ENCODE peak calls at places on chromosomes 3 and 15, in six cellular contexts. T is CD8-positive, alpha-beta T cell; W is fibroblast of villous mesenchyme; G is A549; L is epithelial cell of esophagus; F is body of pancreas. Y is an unnamed sample.

GRCh38 chr15:60374628-60375081 is 23.1 kb downstream of the ANXA2 start:
- DNase-seq in T (no peak), W (peak), G (peak), L (peak), F (peak), Y (peak)

GRCh38 chr3:100650651-100651611 is 41.5 kb downstream of the ADGRG7 start:
- DNase-seq in T (no peak), W (peak), G (peak), L (peak), F (no peak), Y (peak)

GRCh38 chr3:126464093-126464492 is 11.6 kb downstream of the ZXDC start:
- DNase-seq in T (no peak), W (peak), G (no peak), L (no peak), F (peak), Y (no peak)

GRCh38 chr3:172286554-172287148 is 161.6 kb downstream of the GHSR start:
- DNase-seq in T (no peak), W (no peak), G (no peak), L (no peak), F (no peak), Y (no peak)

GRCh38 chr3:189334064-189334920 is 162.5 kb downstream of the TPRG1 start:
- DNase-seq in T (no peak), W (no peak), G (peak), L (peak), F (no peak), Y (peak)

GRCh38 chr3:59641169-59641914 is 591.5 kb upstream of the CFAP20DC start:
- DNase-seq in T (no peak), W (no peak), G (no peak), L (peak), F (peak), Y (peak)

GRCh38 chr3:88298189-88298588 is 148.4 kb downstream of the C3orf38 start:
- DNase-seq in T (no peak), W (no peak), G (no peak), L (no peak), F (no peak), Y (no peak)

GRCh38 chr3:10998542-10998941 is 6.0 kb downstream of the SLC6A1 start:
- DNase-seq in T (no peak), W (no peak), G (no peak), L (no peak), F (no peak), Y (no peak)

GRCh38 chr3:123941150-123941941 is 19.7 kb downstream of the CCDC14 start:
- DNase-seq in T (no peak), W (peak), G (no peak), L (no peak), F (no peak), Y (peak)

GRCh38 chr15:31573759-31574158 is 247.1 kb downstream of the KLF13 start:
- DNase-seq in T (no peak), W (no peak), G (no peak), L (no peak), F (no peak), Y (no peak)

GRCh38 chr3:101791778-101792177 is 12.8 kb downstream of the NXPE3 start:
- DNase-seq in T (no peak), W (no peak), G (no peak), L (no peak), F (no peak), Y (no peak)

GRCh38 chr3:129602309-129602708 is 4.2 kb downstream of the PLXND1 start:
- DNase-seq in T (no peak), W (no peak), G (no peak), L (no peak), F (no peak), Y (no peak)

GRCh38 chr15:78072080-78072892 is 5.2 kb downstream of the TBC1D2B start:
- DNase-seq in T (no peak), W (peak), G (no peak), L (peak), F (no peak), Y (peak)

GRCh38 chr15:100131321-100132224 is 210.2 kb downstream of the ADAMTS17 start:
- DNase-seq in T (no peak), W (peak), G (peak), L (peak), F (peak), Y (no peak)

DNA sequence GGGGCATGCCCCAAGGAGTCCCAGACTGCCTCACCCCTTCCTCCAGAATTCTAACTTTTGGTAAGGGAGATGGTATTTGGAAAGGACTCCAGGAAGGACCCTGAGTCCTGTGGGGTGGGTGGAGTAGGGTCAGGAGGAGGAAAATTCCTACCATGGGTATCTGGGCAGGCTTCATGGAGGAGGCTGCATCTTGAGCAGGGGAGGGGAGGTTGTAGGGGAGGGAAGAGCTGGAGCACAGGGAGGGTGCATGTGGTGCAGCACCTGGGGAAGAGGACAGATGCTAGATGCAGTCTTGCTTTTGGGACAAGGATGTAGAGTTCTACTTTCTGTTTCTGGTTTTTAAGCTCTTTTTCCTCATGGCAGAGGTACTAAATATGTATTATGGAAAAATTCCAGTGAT is 9.9 kb downstream of the SEMA3F start:
- DNase-seq in T (no peak), W (no peak), G (no peak), L (no peak), F (no peak), Y (no peak)
- H3K4me3 ChIP-seq in T (no peak), W (no peak), G (no peak), L (peak), F (no peak), Y (no peak)

DNA sequence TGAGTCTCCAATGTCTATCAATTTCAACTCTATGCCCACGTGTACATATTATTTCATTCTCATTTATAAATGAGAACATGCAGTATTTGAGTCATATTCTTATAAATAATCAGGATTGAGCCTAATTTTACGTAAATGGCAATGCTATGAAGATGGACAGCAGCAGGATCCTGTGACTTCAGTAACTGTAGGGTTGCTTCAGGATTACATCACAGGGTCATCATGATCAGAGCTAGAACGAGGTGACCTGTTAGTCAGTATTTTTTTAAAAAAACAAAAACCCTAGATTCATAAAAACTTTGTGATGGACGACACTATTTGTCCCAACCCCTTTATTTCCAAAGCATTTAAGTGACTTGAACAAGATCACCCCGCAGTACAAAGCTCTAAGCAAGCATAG is 21.8 kb downstream of the SHC4 start:
- DNase-seq in T (no peak), W (no peak), G (no peak), L (no peak), F (no peak), Y (no peak)
- TF ChIP-seq CTCF in T (no peak), W (no peak), G (no peak), L (no peak), F (no peak), Y (no peak)

DNA sequence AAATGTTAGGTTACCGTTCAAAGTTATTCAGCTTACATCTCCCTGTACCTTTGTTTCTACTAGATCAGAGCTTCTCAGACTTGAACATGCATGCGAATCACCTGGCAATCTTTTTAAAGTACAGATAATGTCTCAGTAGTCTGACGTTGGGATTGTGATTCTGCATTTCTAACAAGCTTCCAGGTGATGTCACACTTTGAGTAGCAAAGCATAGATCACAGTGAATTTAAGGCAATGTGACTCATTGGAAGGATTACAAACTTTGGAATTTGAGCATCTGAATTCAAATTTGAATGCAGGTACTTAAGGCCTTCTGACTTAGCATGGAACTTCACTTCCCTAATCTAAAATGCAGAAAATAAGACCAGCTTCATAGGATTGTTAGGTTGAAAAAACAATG is 10.8 kb upstream of the ZMAT3 start:
- DNase-seq in T (no peak), W (no peak), G (no peak), L (peak), F (no peak), Y (peak)
- H3K4me3 ChIP-seq in T (no peak), W (no peak), G (no peak), L (no peak), F (no peak), Y (no peak)

DNA sequence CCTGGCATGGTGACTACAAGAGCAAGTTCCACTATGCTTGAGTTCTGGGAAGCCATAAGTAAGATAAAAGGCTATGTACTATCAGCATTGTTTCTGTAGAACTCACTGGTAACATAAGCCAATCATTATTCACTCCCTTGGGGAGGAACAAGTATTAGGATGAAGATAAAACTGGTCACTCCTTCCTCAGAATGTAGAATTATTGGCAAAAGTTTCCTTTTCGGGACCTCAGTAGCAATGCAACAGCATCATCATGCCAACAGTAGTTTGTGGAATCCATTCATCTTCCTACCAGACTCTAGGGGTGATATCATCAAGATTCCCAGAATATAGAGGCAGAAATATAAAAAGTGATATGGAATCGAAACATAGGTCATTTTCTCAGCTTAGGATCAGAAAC is 209.6 kb downstream of the PLOD2 start:
- DNase-seq in T (no peak), W (no peak), G (no peak), L (no peak), F (no peak), Y (peak)
- TF ChIP-seq CTCF in T (no peak), W (no peak), G (no peak), L (no peak), F (no peak), Y (no peak)

DNA sequence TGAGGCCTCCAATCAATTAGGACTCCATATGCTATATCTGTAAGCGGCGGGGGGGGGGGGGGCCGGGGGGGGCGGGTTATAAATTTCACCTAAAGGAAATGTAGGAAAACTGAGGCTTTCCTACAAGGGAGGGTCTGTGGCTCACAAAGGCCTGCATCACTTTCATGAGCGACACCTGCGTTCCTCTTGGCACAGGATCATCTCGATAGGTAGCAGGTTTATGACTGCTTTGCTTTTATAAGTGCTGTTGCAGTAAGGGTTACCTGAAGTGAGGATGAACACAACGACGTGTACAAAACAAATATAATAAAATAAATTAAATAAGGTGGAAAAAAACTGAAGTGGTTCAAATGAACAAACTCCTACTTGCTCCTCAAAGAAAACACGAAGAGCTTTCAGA is 194.3 kb downstream of the FOXP1 start:
- DNase-seq in T (no peak), W (no peak), G (no peak), L (no peak), F (no peak), Y (no peak)
- H3K4me3 ChIP-seq in T (no peak), W (no peak), G (no peak), L (no peak), F (no peak), Y (no peak)

GRCh38 chr3:40588406-40588805 is 63.6 kb downstream of the ZNF621 start:
- DNase-seq in T (no peak), W (no peak), G (no peak), L (peak), F (no peak), Y (no peak)
- TF ChIP-seq CTCF in T (no peak), W (no peak), G (no peak), L (peak), F (no peak), Y (no peak)